ENCODE peak calls at places on chromosome X, in seven cellular contexts. I, W, G, L, J, D and R are unnamed samples.

GRCh38 chrX:53681661-53682060 is 4.9 kb downstream of the HUWE1 start:
- DNase-seq in D (no peak), J (no peak), W (no peak), I (no peak), L (no peak), G (no peak), R (no peak)

GRCh38 chrX:128518508-128518907 is 466.3 kb upstream of the ACTRT1 start:
- DNase-seq in W (no peak), I (no peak), D (no peak), G (no peak), L (peak), J (peak), R (peak)

GRCh38 chrX:38699603-38700110 is 101.6 kb upstream of the MID1IP1 start:
- DNase-seq in I (no peak), G (no peak), W (no peak), J (no peak), D (no peak), L (no peak), R (no peak)

GRCh38 chrX:39750246-39750790 is 347.4 kb downstream of the BCOR start:
- DNase-seq in I (no peak), D (no peak), J (no peak), W (no peak), G (no peak), L (no peak), R (no peak)

GRCh38 chrX:79259073-79259689 is 108.0 kb downstream of the ITM2A start:
- DNase-seq in G (no peak), L (no peak), D (peak), I (no peak), W (no peak), J (no peak), R (no peak)

GRCh38 chrX:118211891-118212816 is 95.5 kb upstream of the KLHL13 start:
- DNase-seq in G (no peak), I (no peak), J (no peak), L (no peak), D (no peak), W (no peak), R (no peak)

GRCh38 chrX:68839771-68840170 is 10.9 kb downstream of the EFNB1 start:
- DNase-seq in G (no peak), D (no peak), L (no peak), W (no peak), J (no peak), I (no peak), R (no peak)

GRCh38 chrX:134026732-134027311 is 41.4 kb upstream of the GPC3 start:
- DNase-seq in L (peak), D (no peak), G (peak), J (peak), W (peak), I (peak), R (peak)

GRCh38 chrX:72569786-72570185 is 2.9 kb downstream of the HDAC8 start:
- DNase-seq in J (no peak), G (no peak), I (no peak), W (no peak), D (no peak), L (no peak), R (no peak)

GRCh38 chrX:13009844-13010243 is 34.6 kb downstream of the FAM9C start:
- DNase-seq in D (no peak), I (no peak), G (no peak), J (no peak), W (no peak), L (no peak), R (no peak)

GRCh38 chrX:30900227-30900626 is 11.2 kb upstream of the TAB3 start:
- DNase-seq in G (no peak), J (no peak), D (no peak), W (no peak), I (no peak), L (no peak), R (no peak)

GRCh38 chrX:2888309-2888708 is 40.8 kb downstream of the ARSD start:
- DNase-seq in I (no peak), J (no peak), G (no peak), W (no peak), D (no peak), L (no peak), R (no peak)

GRCh38 chrX:107076158-107076557 is 42.5 kb downstream of the RBM41 start:
- DNase-seq in D (no peak), W (no peak), J (no peak), G (no peak), L (no peak), I (no peak), R (no peak)

GRCh38 chrX:148333989-148334388 is 166.4 kb upstream of the AFF2 start:
- DNase-seq in D (no peak), J (no peak), I (no peak), L (no peak), G (no peak), W (no peak), R (no peak)

GRCh38 chrX:103397707-103398106 is 21.4 kb downstream of the BEX3 start:
- DNase-seq in D (no peak), I (no peak), W (no peak), L (no peak), J (no peak), G (no peak), R (no peak)

GRCh38 chrX:144791298-144791697 is 456.0 kb upstream of the SPANXN1 start:
- DNase-seq in I (no peak), D (no peak), L (no peak), J (no peak), W (no peak), G (no peak), R (peak)

GRCh38 chrX:23644744-23645143 is 22.5 kb upstream of the PRDX4 start:
- DNase-seq in I (no peak), L (no peak), G (no peak), J (no peak), W (no peak), D (no peak), R (no peak)

GRCh38 chrX:30504309-30504708 is 73.3 kb downstream of the TASL start:
- DNase-seq in L (peak), J (peak), D (peak), W (peak), I (peak), G (no peak), R (peak)

GRCh38 chrX:10676239-10676971 is 56.0 kb upstream of the MID1 start:
- DNase-seq in G (no peak), D (no peak), I (no peak), W (no peak), J (no peak), L (no peak), R (no peak)

GRCh38 chrX:19372170-19373033 is 28.7 kb downstream of the PDHA1 start:
- DNase-seq in G (no peak), D (no peak), L (peak), J (peak), W (peak), I (peak), R (peak)

GRCh38 chrX:34918856-34919255 is 23.7 kb upstream of the FAM47B start:
- DNase-seq in J (peak), G (no peak), W (no peak), L (peak), D (no peak), I (peak), R (peak)

GRCh38 chrX:127030011-127030738 is 210.6 kb downstream of the PRR32 start:
- DNase-seq in W (no peak), G (no peak), L (no peak), I (no peak), J (no peak), D (no peak), R (no peak)

GRCh38 chrX:42704454-42704853 is 73.5 kb downstream of the PPP1R2C start:
- DNase-seq in L (no peak), D (no peak), J (no peak), W (no peak), G (no peak), I (no peak), R (no peak)

GRCh38 chrX:23185951-23186350 is 148.7 kb upstream of the PTCHD1 start:
- DNase-seq in G (no peak), D (no peak), W (no peak), I (no peak), L (no peak), J (no peak), R (no peak)

GRCh38 chrX:14013074-14013473 is 16.6 kb downstream of the GEMIN8 start:
- DNase-seq in L (no peak), G (no peak), W (no peak), I (no peak), D (no peak), J (no peak), R (no peak)

GRCh38 chrX:37380920-37381319 is 31.8 kb downstream of the PRRG1 start:
- DNase-seq in I (peak), D (no peak), J (no peak), G (no peak), L (peak), W (peak), R (peak)

GRCh38 chrX:103398321-103398937 is 22.1 kb downstream of the BEX3 start:
- DNase-seq in I (peak), J (no peak), W (peak), G (no peak), L (peak), D (no peak), R (no peak)

GRCh38 chrX:139967300-139967699 is 2.0 kb upstream of the CXorf66 start:
- DNase-seq in J (peak), I (peak), L (peak), G (no peak), W (no peak), D (no peak), R (no peak)

GRCh38 chrX:153719238-153719637 is 4.9 kb downstream of the BCAP31 start:
- DNase-seq in W (no peak), G (no peak), I (no peak), J (no peak), D (no peak), L (no peak), R (no peak)

GRCh38 chrX:32195611-32196010 is 1015.7 kb downstream of the DMD start:
- DNase-seq in L (no peak), J (no peak), I (no peak), D (no peak), W (no peak), G (no peak), R (no peak)

GRCh38 chrX:153703036-153703370 is 15.3 kb downstream of the SLC6A8 start:
- DNase-seq in D (no peak), J (no peak), W (no peak), I (no peak), G (no peak), L (no peak), R (no peak)

GRCh38 chrX:31132803-31133202 is 61.0 kb upstream of the FTHL17 start:
- DNase-seq in L (no peak), G (no peak), D (no peak), J (no peak), I (no peak), W (no peak), R (no peak)

GRCh38 chrX:68090266-68090665 is 343.0 kb downstream of the OPHN1 start:
- DNase-seq in J (no peak), G (no peak), L (no peak), I (no peak), D (no peak), W (no peak), R (peak)

GRCh38 chrX:68490644-68491043 is 8.2 kb upstream of the YIPF6 start:
- DNase-seq in I (peak), W (no peak), D (no peak), L (peak), J (peak), G (no peak), R (peak)

DNA sequence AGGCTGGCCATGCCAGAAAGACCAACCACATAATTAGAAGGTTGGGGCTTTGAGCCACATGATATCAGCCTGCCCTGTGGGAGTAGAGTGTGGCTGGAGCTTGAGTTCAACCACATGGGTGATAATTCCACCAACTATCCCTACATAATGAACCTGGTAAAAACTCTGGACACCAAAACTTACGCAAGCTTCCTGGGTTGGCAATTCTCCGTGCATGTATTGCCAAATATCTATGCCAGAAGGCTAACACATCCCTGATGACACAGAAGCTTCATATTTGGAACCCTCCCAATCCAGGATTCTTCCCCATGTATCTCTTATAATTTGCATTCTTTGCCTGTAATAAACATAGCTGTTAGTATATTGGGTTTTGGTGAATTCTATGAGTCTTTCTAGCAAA is 68.2 kb downstream of the FUNDC1 start:
- DNase-seq in W (no peak), G (no peak), J (no peak), L (no peak), D (no peak), I (no peak), R (no peak)
- TF ChIP-seq JUND in W (no peak), G (no peak), J (no peak), L (no peak), D (no peak), I (no peak), R (no peak)

DNA sequence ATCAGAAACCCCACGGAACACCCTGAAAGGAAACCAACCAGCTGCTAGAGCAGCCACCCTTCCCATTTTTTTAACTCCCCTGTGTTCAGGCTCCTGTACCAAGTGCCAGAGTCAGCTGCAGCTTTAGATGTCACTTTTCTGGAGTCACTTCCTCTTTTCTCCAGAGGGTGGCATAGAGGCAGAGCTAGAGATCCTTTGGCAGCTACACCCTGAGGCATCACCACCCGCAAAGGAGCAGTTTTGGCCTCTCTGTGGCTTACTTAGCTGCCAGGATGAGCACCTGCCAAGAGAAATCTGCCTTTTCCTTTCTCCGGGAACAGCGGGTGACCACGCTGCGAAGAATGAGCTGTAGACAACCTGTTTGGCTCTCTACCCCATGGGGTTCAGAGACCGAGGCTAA is 58.0 kb upstream of the CHRDL1 start:
- DNase-seq in I (no peak), L (no peak), D (no peak), W (no peak), J (peak), G (no peak), R (peak)
- TF ChIP-seq JUND in I (no peak), L (no peak), D (no peak), W (no peak), J (no peak), G (no peak), R (no peak)

DNA sequence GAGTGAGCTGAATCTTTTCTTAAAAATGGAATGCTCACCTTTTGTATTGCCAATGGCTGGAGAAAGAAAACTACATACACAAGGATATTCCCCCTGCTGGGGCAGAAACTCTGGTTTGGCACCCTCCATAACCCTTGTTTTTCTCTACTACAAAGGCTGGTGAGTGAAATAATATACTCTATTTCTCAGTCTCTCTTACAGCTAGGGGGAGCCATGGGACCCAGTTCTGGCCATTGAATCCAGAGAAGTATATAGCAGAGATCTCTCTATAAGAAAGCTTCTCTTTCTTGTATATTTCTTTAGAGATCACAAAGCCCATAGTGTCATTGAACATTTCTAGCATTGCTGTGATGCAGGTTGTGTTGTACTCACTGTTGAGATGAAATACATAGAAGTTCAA is 49.8 kb downstream of the SMPX start:
- DNase-seq in I (peak), L (no peak), G (no peak), D (no peak), J (no peak), W (no peak), R (peak)
- TF ChIP-seq JUND in I (no peak), L (no peak), G (no peak), D (no peak), J (no peak), W (no peak), R (no peak)

GRCh38 chrX:47278684-47279083 is 45.9 kb downstream of the USP11 start:
- DNase-seq in D (no peak), W (no peak), L (peak), G (no peak), J (no peak), I (no peak), R (no peak)

GRCh38 chrX:47272013-47272408 is 39.2 kb downstream of the USP11 start:
- DNase-seq in D (no peak), W (no peak), I (no peak), L (peak), G (no peak), J (no peak), R (no peak)

GRCh38 chrX:47273011-47273730 is 40.4 kb downstream of the USP11 start:
- DNase-seq in W (no peak), J (no peak), I (no peak), D (no peak), L (no peak), G (no peak), R (no peak)
- TF ChIP-seq JUND in W (no peak), J (no peak), I (no peak), D (no peak), L (no peak), G (no peak), R (no peak)